ENCODE peak calls at places on chromosomes 16 and 17, in four cellular contexts. M, X, R and F are unnamed samples.

GRCh38 chr16:65509172-65509571 is 387.3 kb upstream of the CDH11 start:
- DNase-seq in M (no peak), X (no peak), R (no peak), F (no peak)

GRCh38 chr16:67470314-67470713 is 10.6 kb downstream of the ATP6V0D1 start:
- DNase-seq in M (no peak), X (no peak), R (no peak), F (no peak)

GRCh38 chr16:88940196-88941050 is 36.6 kb downstream of the CBFA2T3 start:
- DNase-seq in M (no peak), X (peak), R (no peak), F (peak)

GRCh38 chr16:86862596-86862995 is 284.2 kb downstream of the FOXL1 start:
- DNase-seq in M (no peak), X (no peak), R (no peak), F (no peak)

GRCh38 chr16:17403859-17404545 is 66.8 kb downstream of the XYLT1 start:
- DNase-seq in M (no peak), X (no peak), R (no peak), F (no peak)

GRCh38 chr17:52660692-52661091 is 502.2 kb upstream of the CA10 start:
- DNase-seq in M (no peak), X (no peak), R (no peak), F (no peak)

GRCh38 chr16:51573191-51573590 is 422.1 kb upstream of the SALL1 start:
- DNase-seq in M (no peak), X (no peak), R (no peak), F (no peak)

GRCh38 chr16:1661826-1662225 is 16.3 kb upstream of the JPT2 start:
- DNase-seq in M (no peak), X (no peak), R (no peak), F (no peak)

GRCh38 chr17:42087736-42088705 is 10.3 kb downstream of the ZNF385C start:
- DNase-seq in M (no peak), X (no peak), R (peak), F (no peak)
- TF ChIP-seq NR3C1 in M (no peak), X (no peak), R (no peak), F (no peak)

DNA sequence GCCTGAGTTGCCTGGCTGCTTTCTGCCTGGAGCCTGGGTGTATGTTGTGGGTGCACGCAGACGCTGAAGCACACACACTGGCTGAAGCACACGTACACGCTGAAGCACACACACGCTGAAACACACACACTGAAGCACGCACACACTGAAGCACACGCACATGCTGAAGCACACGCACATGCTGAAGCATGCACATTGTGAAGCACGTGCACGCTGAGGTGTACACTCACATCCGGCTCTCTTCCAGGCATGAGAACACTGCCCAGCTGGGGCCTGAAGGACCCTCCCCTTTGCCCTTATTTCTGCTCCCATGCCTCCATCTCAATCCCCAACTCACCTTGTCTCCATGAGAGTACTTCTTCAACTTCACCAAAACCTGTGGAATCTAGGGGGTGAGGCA is 16.5 kb downstream of the CSF3 start:
- DNase-seq in M (no peak), X (no peak), R (no peak), F (no peak)
- TF ChIP-seq NR3C1 in M (no peak), X (no peak), R (no peak), F (no peak)

GRCh38 chr17:8469964-8470363 is 34.3 kb downstream of the NDEL1 start:
- DNase-seq in M (no peak), X (no peak), R (no peak), F (no peak)
- TF ChIP-seq NR3C1 in M (no peak), X (no peak), R (no peak), F (no peak)

GRCh38 chr16:63789603-63790002 is 1332.3 kb downstream of the CDH11 start:
- DNase-seq in M (peak), X (peak), R (no peak), F (no peak)
- TF ChIP-seq NR3C1 in M (no peak), X (no peak), R (no peak), F (no peak)

DNA sequence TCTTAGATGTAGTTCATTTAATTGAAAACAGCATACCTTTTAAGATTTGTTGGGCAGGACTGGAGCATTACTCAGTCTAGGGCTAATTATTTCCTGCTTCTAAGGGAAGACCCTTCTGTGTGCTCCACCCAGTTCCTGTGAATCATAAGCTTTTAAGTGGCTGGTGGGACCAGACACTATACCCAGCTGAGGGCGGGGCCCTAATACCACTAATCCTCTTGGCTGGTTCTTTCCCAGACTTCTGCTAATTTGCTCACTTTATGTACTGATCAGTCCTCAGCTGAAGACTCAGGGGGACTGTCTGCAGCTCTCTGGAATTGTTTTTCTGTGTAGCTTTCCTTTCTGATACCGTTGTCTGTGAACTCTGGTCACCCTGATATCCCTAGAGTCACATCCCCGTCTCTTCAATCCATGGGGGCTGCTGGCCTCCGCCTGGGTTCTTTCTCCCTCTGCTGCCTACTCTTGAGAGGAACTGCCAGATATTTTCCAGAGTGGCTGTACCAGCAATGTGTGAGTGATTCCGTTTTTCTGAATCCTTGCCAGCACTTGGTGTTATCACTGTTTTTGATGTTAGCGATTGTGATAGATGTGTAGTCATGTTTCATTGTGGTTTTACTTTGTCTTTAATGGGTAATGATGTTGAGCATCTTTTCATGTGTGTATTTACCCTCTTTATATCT is 35.1 kb downstream of the MFSD11 start:
- DNase-seq in M (peak), X (peak), R (peak), F (no peak)
- TF ChIP-seq NR3C1 in M (no peak), X (no peak), R (no peak), F (no peak)

DNA sequence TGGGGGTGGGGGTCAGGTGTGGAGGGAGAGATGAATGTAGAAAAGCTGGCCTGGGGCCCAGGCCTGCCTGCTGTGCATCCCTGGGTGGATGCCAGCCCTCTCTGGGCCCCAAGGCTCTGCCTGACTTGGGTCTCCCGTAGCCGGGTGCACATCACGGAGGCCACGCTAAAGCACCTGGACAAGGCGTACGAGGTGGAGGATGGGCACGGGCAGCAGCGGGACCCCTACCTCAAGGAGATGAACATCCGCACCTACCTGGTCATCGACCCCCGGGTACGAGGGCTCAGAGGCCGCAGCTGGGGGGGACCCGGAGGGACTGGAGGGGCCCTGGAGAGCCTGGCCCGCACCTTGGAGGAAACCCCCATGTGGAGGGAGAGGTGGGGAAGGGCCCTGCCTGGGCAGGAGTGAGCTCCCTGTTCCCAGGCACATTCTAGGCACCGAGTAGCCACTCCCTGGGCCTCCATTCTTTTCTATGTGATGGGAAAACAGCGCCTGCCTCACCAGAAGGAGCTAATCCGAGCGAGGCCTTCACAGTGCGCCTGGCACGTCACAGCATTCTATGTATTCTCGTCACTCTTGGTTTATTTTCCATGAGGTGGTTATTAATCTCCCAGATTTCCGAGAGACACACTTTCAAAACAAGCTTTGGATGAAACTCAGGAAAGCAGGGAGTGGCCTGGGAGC is 34.7 kb downstream of the ADCY7 start:
- DNase-seq in M (no peak), X (no peak), R (no peak), F (no peak)
- TF ChIP-seq NR3C1 in M (no peak), X (no peak), R (no peak), F (no peak)

GRCh38 chr17:50151937-50152547 is 1.6 kb upstream of the PPP1R9B start:
- DNase-seq in M (peak), X (peak), R (peak), F (peak)

GRCh38 chr17:50153650-50154575 is 3.4 kb upstream of the PPP1R9B start:
- DNase-seq in M (peak), X (no peak), R (no peak), F (no peak)

GRCh38 chr17:50151041-50151936 is 812 bp upstream of the PPP1R9B start:
- DNase-seq in M (peak), X (peak), R (peak), F (peak)

GRCh38 chr17:50154604-50155003 is 4.1 kb upstream of the PPP1R9B start:
- DNase-seq in M (peak), X (no peak), R (no peak), F (no peak)

DNA sequence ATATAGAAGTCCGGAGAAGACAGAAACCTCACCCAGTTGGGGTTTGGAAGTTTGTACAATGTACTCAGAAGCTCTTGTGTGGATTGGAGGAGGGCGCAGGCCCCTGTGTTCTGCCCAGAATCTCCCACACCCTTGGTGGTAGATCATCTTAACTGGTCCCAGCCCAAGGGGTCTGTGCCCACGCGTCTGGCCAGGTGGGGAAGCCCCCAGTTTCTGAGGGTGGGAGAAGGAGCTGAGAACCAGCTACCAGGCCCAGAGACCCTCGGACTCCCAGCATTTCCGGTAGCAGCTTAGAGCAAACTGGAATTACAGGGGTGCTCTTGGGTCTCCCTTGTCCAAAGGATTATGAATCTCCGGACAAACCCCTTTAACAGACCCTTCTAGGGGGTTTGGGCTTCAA is 2.3 kb upstream of the PPP1R9B start:
- DNase-seq in M (no peak), X (no peak), R (no peak), F (no peak)
- TF ChIP-seq NR3C1 in M (no peak), X (no peak), R (no peak), F (no peak)

GRCh38 chr17:77374170-77374936 is 233.6 kb downstream of the SEC14L1 start:
- DNase-seq in M (peak), X (no peak), R (peak), F (peak)
- TF ChIP-seq NR3C1 in M (no peak), X (no peak), R (no peak), F (no peak)